ENCODE peak calls at places on chromosomes 5 and 9, in nine cellular contexts. O is IMR-90, S is GM23338, P is tibial nerve, A is dorsolateral prefrontal cortex, I is glutamatergic neuron, T is WTC11, N is PC-3, R is H9. E is an unnamed sample.

GRCh38 chr5:15499528-15500325 is at the start of gene FBXL7:
- DNase-seq in R (peak), P (peak), S (peak), N (peak), T (peak), A (peak), O (peak), I (peak), E (peak)

GRCh38 chr5:1542755-1543154 is 19.0 kb upstream of the LPCAT1 start:
- DNase-seq in A (no peak), N (peak), P (peak), T (no peak), S (no peak), R (no peak), O (no peak), I (no peak), E (no peak)

GRCh38 chr5:44665101-44665701 is 143.5 kb upstream of the MRPS30 start:
- DNase-seq in R (no peak), A (no peak), O (no peak), S (no peak), P (no peak), I (no peak), T (no peak), N (peak), E (no peak)

GRCh38 chr5:88128813-88129212 is 139.8 kb downstream of the TMEM161B start:
- DNase-seq in I (no peak), T (no peak), A (no peak), R (no peak), P (no peak), N (no peak), S (no peak), O (no peak), E (no peak)

GRCh38 chr9:102587231-102587630 is 407.9 kb upstream of the CYLC2 start:
- DNase-seq in R (no peak), P (no peak), T (no peak), S (no peak), N (no peak), O (no peak), I (no peak), A (no peak), E (no peak)

GRCh38 chr9:105858877-105859276 is 164.5 kb downstream of the TMEM38B start:
- DNase-seq in P (no peak), A (no peak), O (no peak), N (no peak), I (no peak), T (no peak), S (no peak), R (no peak), E (no peak)

GRCh38 chr9:79984429-79985067 is 412.8 kb downstream of the TLE4 start:
- DNase-seq in S (no peak), O (no peak), N (no peak), T (no peak), A (no peak), R (no peak), P (no peak), I (no peak), E (no peak)

GRCh38 chr5:36946101-36946500 is 69.5 kb downstream of the NIPBL start:
- DNase-seq in R (no peak), T (no peak), P (no peak), O (no peak), A (no peak), N (no peak), I (no peak), S (no peak), E (no peak)

GRCh38 chr5:33536802-33537201 is 96.0 kb downstream of the TARS1 start:
- DNase-seq in O (no peak), T (no peak), P (no peak), I (no peak), A (no peak), S (no peak), N (no peak), R (no peak), E (no peak)

GRCh38 chr9:107792596-107792995 is 303.0 kb upstream of the KLF4 start:
- DNase-seq in T (no peak), N (no peak), R (no peak), I (no peak), O (no peak), A (no peak), S (no peak), P (no peak), E (no peak)

GRCh38 chr5:126015244-126016054 is 407.8 kb upstream of the GRAMD2B start:
- DNase-seq in N (peak), O (peak), I (no peak), P (no peak), T (no peak), S (no peak), A (no peak), R (no peak), E (no peak)

GRCh38 chr5:157520911-157521703 is 54.5 kb downstream of the ADAM19 start:
- DNase-seq in O (peak), P (no peak), I (no peak), N (no peak), S (peak), A (no peak), R (no peak), T (no peak), E (no peak)

GRCh38 chr9:74078647-74079046 is 418.5 kb upstream of the RORB start:
- DNase-seq in O (no peak), R (no peak), A (no peak), S (no peak), N (no peak), I (no peak), P (no peak), T (no peak), E (no peak)

GRCh38 chr9:101380295-101380694 is 4.5 kb downstream of the BAAT start:
- DNase-seq in O (no peak), N (no peak), S (no peak), A (no peak), T (no peak), I (no peak), R (no peak), P (no peak), E (no peak)

GRCh38 chr5:38600334-38601045 is 44.0 kb upstream of the LIFR start:
- DNase-seq in N (peak), S (no peak), T (no peak), A (no peak), P (no peak), R (no peak), O (peak), I (no peak), E (no peak)

GRCh38 chr9:38281196-38281595 is 111.3 kb upstream of the ALDH1B1 start:
- DNase-seq in N (no peak), A (no peak), I (no peak), R (no peak), T (no peak), S (no peak), O (no peak), P (no peak), E (no peak)

GRCh38 chr9:23663125-23663524 is 162.9 kb downstream of the ELAVL2 start:
- DNase-seq in S (no peak), P (no peak), N (no peak), T (no peak), I (no peak), R (no peak), O (no peak), A (no peak), E (no peak)

GRCh38 chr9:137984520-137985257 is 107.1 kb downstream of the CACNA1B start:
- DNase-seq in N (no peak), A (no peak), P (no peak), R (no peak), T (no peak), O (no peak), I (no peak), S (no peak), E (peak)

GRCh38 chr5:132655821-132656773 is 1.9 kb upstream of the IL13 start:
- DNase-seq in P (no peak), S (peak), A (peak), T (peak), I (peak), N (no peak), R (peak), O (no peak), E (no peak)

GRCh38 chr5:139579-140442 is 47.8 kb downstream of the PLEKHG4B start:
- DNase-seq in P (no peak), O (no peak), R (no peak), S (no peak), T (no peak), N (no peak), I (no peak), A (no peak), E (peak)

GRCh38 chr9:26955222-26955903 is 849 bp upstream of the IFT74 start:
- DNase-seq in I (no peak), T (no peak), O (no peak), P (no peak), S (no peak), N (no peak), R (no peak), A (no peak), E (no peak)

GRCh38 chr9:74783408-74783807 is 104.3 kb downstream of the TRPM6 start:
- DNase-seq in O (peak), R (no peak), I (no peak), P (no peak), T (no peak), A (no peak), S (no peak), N (peak), E (no peak)

GRCh38 chr5:149113669-149114068 is 27.6 kb upstream of the ABLIM3 start:
- DNase-seq in I (no peak), O (peak), S (no peak), A (no peak), N (peak), R (no peak), P (no peak), T (no peak), E (no peak)

GRCh38 chr9:101791938-101792337 is 53.5 kb upstream of the GRIN3A start:
- DNase-seq in R (peak), O (no peak), T (peak), A (no peak), I (peak), P (peak), N (peak), S (peak), E (no peak)

GRCh38 chr5:122471031-122471751 is 159.2 kb downstream of the SNCAIP start:
- DNase-seq in N (no peak), S (peak), T (peak), I (no peak), O (no peak), R (peak), P (no peak), A (no peak), E (no peak)

GRCh38 chr9:14692536-14692917 is 705 bp downstream of the ZDHHC21 start:
- DNase-seq in T (no peak), A (no peak), S (no peak), N (no peak), R (no peak), O (no peak), I (no peak), P (no peak), E (no peak)

GRCh38 chr5:41435276-41435675 is 75.1 kb downstream of the PLCXD3 start:
- DNase-seq in I (no peak), N (no peak), T (no peak), A (no peak), P (no peak), O (no peak), S (no peak), R (no peak), E (no peak)

GRCh38 chr5:44646016-44646415 is 162.7 kb upstream of the MRPS30 start:
- DNase-seq in S (no peak), A (no peak), I (no peak), R (no peak), O (no peak), P (no peak), T (no peak), N (no peak), E (no peak)

GRCh38 chr9:27195191-27195590 is 86.2 kb downstream of the TEK start:
- DNase-seq in I (no peak), O (peak), S (no peak), N (no peak), T (no peak), R (no peak), A (no peak), P (no peak), E (no peak)

GRCh38 chr5:74521401-74521800 is 119.1 kb downstream of the ENC1 start:
- DNase-seq in O (no peak), R (no peak), P (no peak), N (no peak), A (no peak), I (no peak), S (no peak), T (no peak), E (no peak)

GRCh38 chr5:156359452-156359851 is 32.5 kb downstream of the SGCD start:
- DNase-seq in N (no peak), A (no peak), R (no peak), T (no peak), S (no peak), O (peak), I (no peak), P (no peak), E (no peak)

GRCh38 chr5:164362021-164362420 is 856.6 kb downstream of the MAT2B start:
- DNase-seq in R (no peak), A (no peak), O (no peak), S (no peak), N (no peak), P (no peak), T (no peak), I (no peak), E (no peak)

GRCh38 chr9:72952914-72953313 is at the start of gene ALDH1A1:
- DNase-seq in S (peak), O (no peak), I (no peak), N (no peak), T (no peak), P (peak), R (peak), A (no peak), E (no peak)

GRCh38 chr5:62942384-62942783 is 363.8 kb downstream of the LRRC70 start:
- DNase-seq in S (no peak), T (no peak), R (no peak), I (no peak), A (no peak), N (peak), O (no peak), P (no peak), E (no peak)

GRCh38 chr5:75152861-75153260 is 83.8 kb downstream of the ANKRD31 start:
- DNase-seq in A (no peak), P (no peak), N (peak), O (no peak), I (no peak), R (no peak), T (no peak), S (no peak), E (no peak)

GRCh38 chr9:3549243-3549642 is 23.4 kb upstream of the RFX3 start:
- DNase-seq in N (no peak), R (no peak), P (no peak), S (no peak), O (no peak), A (no peak), T (no peak), I (no peak), E (no peak)

GRCh38 chr5:104298518-104298917 is 735.9 kb upstream of the NUDT12 start:
- DNase-seq in S (no peak), R (no peak), T (no peak), N (no peak), O (no peak), I (no peak), P (no peak), A (no peak), E (no peak)

GRCh38 chr5:43601454-43602260 is 1.3 kb upstream of the NNT start:
- DNase-seq in A (no peak), O (peak), N (peak), T (no peak), I (no peak), P (no peak), R (no peak), S (no peak), E (peak)

GRCh38 chr9:126514037-126514821 is 99.5 kb upstream of the LMX1B start:
- DNase-seq in T (peak), S (peak), O (peak), R (peak), P (peak), I (peak), N (peak), A (peak), E (peak)

GRCh38 chr9:79572891-79573696 is 1.3 kb downstream of the TLE4 start:
- DNase-seq in T (peak), N (no peak), P (no peak), S (peak), R (peak), O (no peak), A (peak), I (peak), E (peak)

DNA sequence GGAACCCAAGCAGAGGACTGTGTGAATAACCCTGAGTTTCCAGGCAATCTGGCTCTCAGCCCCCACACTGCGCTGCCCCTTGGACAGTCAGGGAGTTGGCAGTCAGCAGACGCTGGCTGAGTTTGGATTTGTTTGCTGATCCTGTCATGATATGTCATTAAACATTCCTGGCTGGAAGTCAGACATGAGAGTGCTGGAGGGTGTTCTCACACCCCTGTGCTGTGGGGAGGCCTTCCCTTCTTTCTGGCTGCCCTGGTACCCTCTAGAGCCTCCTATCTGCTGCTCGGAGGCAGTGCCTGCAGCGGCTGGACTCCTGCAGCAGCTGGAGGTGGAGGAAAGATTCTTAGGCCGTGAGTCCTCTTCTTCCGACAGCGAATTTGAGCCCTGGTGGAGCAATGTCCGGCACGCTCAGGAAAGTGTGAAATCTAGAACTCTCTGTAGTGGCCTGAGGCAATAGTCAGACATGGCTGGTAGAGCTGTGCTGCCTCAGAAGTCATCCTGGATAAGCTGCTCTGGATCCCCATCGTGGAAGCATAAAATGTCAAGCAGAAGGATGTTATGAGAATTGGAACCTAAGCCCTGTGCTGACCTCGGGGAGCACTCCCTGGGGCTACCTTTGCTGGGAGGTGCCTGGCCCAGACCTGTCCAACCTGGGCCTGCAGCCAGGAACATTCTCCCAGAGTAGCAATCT is 72.0 kb downstream of the PDE8B start:
- DNase-seq in A (no peak), T (peak), P (no peak), S (peak), R (peak), O (peak), N (peak), I (no peak), E (no peak)
- TF ChIP-seq CTCF in A (no peak), T (no peak), P (no peak), S (peak), R (peak), O (peak), N (peak), I (no peak), E (no peak)

GRCh38 chr5:159331099-159331973 is 1.0 kb upstream of the IL12B start:
- DNase-seq in A (peak), P (peak), T (peak), N (peak), O (peak), I (peak), S (peak), R (peak), E (peak)
- TF ChIP-seq CTCF in A (peak), P (peak), T (peak), N (peak), O (peak), I (peak), S (peak), R (peak), E (peak)

GRCh38 chr5:98454904-98455303 is 318.6 kb upstream of the RGMB start:
- DNase-seq in A (no peak), T (no peak), R (no peak), S (no peak), O (peak), P (peak), N (peak), I (no peak), E (no peak)
- TF ChIP-seq CTCF in A (no peak), T (no peak), R (no peak), S (peak), O (peak), P (peak), N (peak), I (no peak), E (no peak)

GRCh38 chr5:141434006-141434405 is 3.7 kb downstream of the PCDHGA12 start:
- DNase-seq in I (no peak), P (no peak), O (peak), S (no peak), N (no peak), A (no peak), T (no peak), R (no peak), E (no peak)

GRCh38 chr5:141427783-141428426 is 2.4 kb upstream of the PCDHGA12 start:
- DNase-seq in O (no peak), T (no peak), P (no peak), R (no peak), I (no peak), N (no peak), A (no peak), S (peak), E (no peak)

GRCh38 chr5:141431286-141431685 is 979 bp downstream of the PCDHGA12 start:
- DNase-seq in R (no peak), S (no peak), O (no peak), P (no peak), A (no peak), N (no peak), T (no peak), I (no peak), E (peak)

DNA sequence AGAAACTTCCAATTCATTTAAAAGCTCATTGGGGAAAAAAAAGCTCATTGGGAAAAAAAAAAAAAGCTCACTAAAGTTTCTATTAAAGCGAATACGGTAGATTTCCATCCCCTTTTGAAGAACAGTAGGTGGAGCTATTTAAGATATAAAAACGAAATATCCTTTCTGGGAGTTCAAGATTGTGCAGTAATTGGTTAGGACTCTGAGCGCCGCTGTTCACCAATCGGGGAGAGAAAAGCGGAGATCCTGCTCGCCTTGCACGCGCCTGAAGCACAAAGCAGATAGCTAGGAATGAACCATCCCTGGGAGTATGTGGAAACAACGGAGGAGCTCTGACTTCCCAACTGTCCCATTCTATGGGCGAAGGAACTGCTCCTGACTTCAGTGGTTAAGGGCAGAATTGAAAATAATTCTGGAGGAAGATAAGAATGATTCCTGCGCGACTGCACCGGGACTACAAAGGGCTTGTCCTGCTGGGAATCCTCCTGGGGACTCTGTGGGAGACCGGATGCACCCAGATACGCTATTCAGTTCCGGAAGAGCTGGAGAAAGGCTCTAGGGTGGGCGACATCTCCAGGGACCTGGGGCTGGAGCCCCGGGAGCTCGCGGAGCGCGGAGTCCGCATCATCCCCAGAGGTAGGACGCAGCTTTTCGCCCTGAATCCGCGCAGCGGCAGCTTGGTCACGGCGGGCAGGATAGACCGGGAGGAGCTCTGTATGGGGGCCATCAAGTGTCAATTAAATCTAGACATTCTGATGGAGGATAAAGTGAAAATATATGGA is at the start of gene PCDHGA12:
- DNase-seq in I (no peak), R (no peak), A (no peak), O (peak), S (peak), N (no peak), T (no peak), P (peak), E (peak)
- TF ChIP-seq CTCF in I (no peak), R (no peak), A (peak), O (peak), S (peak), N (no peak), T (no peak), P (no peak), E (peak)

DNA sequence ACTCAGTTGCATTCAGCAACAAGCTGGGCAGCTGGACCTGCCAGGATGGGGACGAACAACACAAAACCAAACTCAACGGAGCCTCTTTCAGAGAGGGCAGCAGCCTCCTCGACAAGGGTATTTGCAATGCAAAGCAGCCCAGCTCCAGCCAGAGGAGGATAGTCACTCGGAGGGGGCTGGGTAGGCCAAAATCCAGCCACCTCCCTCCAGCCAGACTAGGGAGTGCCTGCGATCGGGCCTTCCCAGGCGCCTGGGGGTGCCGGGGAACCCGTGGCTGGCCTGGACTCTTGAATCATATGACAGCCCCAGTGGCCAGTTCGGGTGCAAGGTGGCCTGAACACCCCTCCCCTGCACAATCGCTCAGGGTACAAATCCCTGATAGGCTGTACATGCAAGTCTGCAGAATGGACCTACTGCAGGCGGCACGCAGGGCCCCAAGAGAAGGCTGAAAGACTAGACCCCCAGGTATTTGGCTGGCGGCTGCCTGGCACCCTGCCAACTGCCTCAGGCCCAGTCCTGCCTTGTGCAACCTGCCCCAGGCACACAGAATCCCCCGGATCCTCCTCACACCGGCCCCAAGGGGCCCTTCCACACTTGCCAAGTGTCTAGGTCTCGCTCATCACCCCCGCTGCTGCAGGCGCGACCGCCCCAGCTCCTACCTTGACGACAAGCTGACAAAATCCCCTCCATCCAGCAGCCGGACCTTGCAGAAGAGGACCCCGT is 1.3 kb downstream of the EEIG1 start:
- DNase-seq in N (peak), S (peak), A (peak), P (no peak), T (peak), R (peak), O (peak), I (peak), E (peak)
- TF ChIP-seq CTCF in N (no peak), S (no peak), A (no peak), P (no peak), T (no peak), R (no peak), O (no peak), I (no peak), E (no peak)

E was measured in GM13977.